ENCODE peak calls at places on chromosomes 12 and 14, in five cellular contexts. One of them, this sample, is unnamed.

GRCh38 chr12:119797090-119797489 is 80.0 kb downstream of the CIT start:
- DNase-seq in choroid plexus epithelial cell: no peak
- DNase-seq in neural progenitor cell: no peak
- DNase-seq in left ventricle myocardium inferior: no peak
- DNase-seq in uterus: no peak
- DNase-seq in this sample: no peak

GRCh38 chr12:46887870-46888269 is 62.1 kb upstream of the SLC38A4 start:
- DNase-seq in choroid plexus epithelial cell: no peak
- DNase-seq in uterus: no peak
- DNase-seq in neural progenitor cell: no peak
- DNase-seq in left ventricle myocardium inferior: no peak
- DNase-seq in this sample: no peak

GRCh38 chr12:1206118-1206734 is 215.2 kb downstream of the ERC1 start:
- DNase-seq in left ventricle myocardium inferior: no peak
- DNase-seq in uterus: no peak
- DNase-seq in choroid plexus epithelial cell: no peak
- DNase-seq in neural progenitor cell: no peak
- DNase-seq in this sample: peak; percentile 34

GRCh38 chr14:88420187-88420586 is 34.7 kb downstream of the SPATA7 start:
- DNase-seq in neural progenitor cell: no peak
- DNase-seq in uterus: no peak
- DNase-seq in choroid plexus epithelial cell: no peak
- DNase-seq in left ventricle myocardium inferior: no peak
- DNase-seq in this sample: no peak

GRCh38 chr12:114918535-114919233 is 234.7 kb upstream of the TBX3 start:
- DNase-seq in choroid plexus epithelial cell: peak; percentile 54
- DNase-seq in left ventricle myocardium inferior: no peak
- DNase-seq in neural progenitor cell: no peak
- DNase-seq in uterus: no peak
- DNase-seq in this sample: peak; percentile 86

GRCh38 chr12:29517265-29517664 is 19.8 kb upstream of the OVCH1 start:
- DNase-seq in left ventricle myocardium inferior: no peak
- DNase-seq in choroid plexus epithelial cell: no peak
- DNase-seq in neural progenitor cell: no peak
- DNase-seq in uterus: no peak
- DNase-seq in this sample: no peak

GRCh38 chr14:96852823-96853422 is 55.7 kb downstream of the VRK1 start:
- DNase-seq in uterus: no peak
- DNase-seq in neural progenitor cell: peak; percentile 29
- DNase-seq in left ventricle myocardium inferior: no peak
- DNase-seq in choroid plexus epithelial cell: peak; percentile 86
- DNase-seq in this sample: peak; percentile 69

GRCh38 chr12:27290501-27291168 is 42.0 kb upstream of the BMAL2 start:
- DNase-seq in neural progenitor cell: no peak
- DNase-seq in uterus: no peak
- DNase-seq in choroid plexus epithelial cell: no peak
- DNase-seq in left ventricle myocardium inferior: no peak
- DNase-seq in this sample: no peak

GRCh38 chr12:53860426-53861223 is 78.0 kb upstream of the HOXC13 start:
- DNase-seq in left ventricle myocardium inferior: no peak
- DNase-seq in uterus: no peak
- DNase-seq in neural progenitor cell: no peak
- DNase-seq in choroid plexus epithelial cell: no peak
- DNase-seq in this sample: no peak

GRCh38 chr12:113154351-113154973 is 4.9 kb downstream of the CFAP73 start:
- DNase-seq in neural progenitor cell: peak; percentile 86
- DNase-seq in choroid plexus epithelial cell: peak; percentile 30
- DNase-seq in left ventricle myocardium inferior: no peak
- DNase-seq in uterus: no peak
- DNase-seq in this sample: peak; percentile 26

GRCh38 chr12:127559349-127560040 is 707.5 kb upstream of the TMEM132C start:
- DNase-seq in left ventricle myocardium inferior: peak; percentile 15
- DNase-seq in neural progenitor cell: peak; percentile 43
- DNase-seq in choroid plexus epithelial cell: peak; percentile 96
- DNase-seq in uterus: no peak
- DNase-seq in this sample: peak; percentile 44

GRCh38 chr12:120199595-120200306 is 1.2 kb downstream of the RPLP0 start:
- DNase-seq in left ventricle myocardium inferior: no peak
- DNase-seq in uterus: peak; percentile 56
- DNase-seq in choroid plexus epithelial cell: peak; percentile 96
- DNase-seq in neural progenitor cell: no peak
- DNase-seq in this sample: peak; percentile 95

GRCh38 chr12:32804301-32804700 is 48.6 kb upstream of the YARS2 start:
- DNase-seq in uterus: no peak
- DNase-seq in neural progenitor cell: no peak
- DNase-seq in choroid plexus epithelial cell: no peak
- DNase-seq in left ventricle myocardium inferior: no peak
- DNase-seq in this sample: no peak

GRCh38 chr12:8844665-8845064 is 22.2 kb downstream of the A2ML1 start:
- DNase-seq in uterus: peak; percentile 72
- DNase-seq in neural progenitor cell: no peak
- DNase-seq in choroid plexus epithelial cell: peak; percentile 70
- DNase-seq in left ventricle myocardium inferior: peak; percentile 74
- DNase-seq in this sample: peak; percentile 45

GRCh38 chr12:55063291-55063690 is 43.5 kb downstream of the NEUROD4 start:
- DNase-seq in left ventricle myocardium inferior: no peak
- DNase-seq in choroid plexus epithelial cell: no peak
- DNase-seq in neural progenitor cell: peak; percentile 68
- DNase-seq in uterus: no peak
- DNase-seq in this sample: no peak

GRCh38 chr12:65278576-65279386 is at the start of gene MSRB3:
- DNase-seq in uterus: peak; percentile 83
- DNase-seq in left ventricle myocardium inferior: peak; percentile 82
- DNase-seq in neural progenitor cell: peak; percentile 92
- DNase-seq in choroid plexus epithelial cell: peak; percentile 72
- DNase-seq in this sample: peak; percentile 72

GRCh38 chr12:67651380-67651695 is 2.8 kb downstream of the DYRK2 start:
- DNase-seq in left ventricle myocardium inferior: no peak
- DNase-seq in neural progenitor cell: peak; percentile 10
- DNase-seq in uterus: no peak
- DNase-seq in choroid plexus epithelial cell: peak; percentile 77
- DNase-seq in this sample: peak; percentile 44

GRCh38 chr12:125092872-125093680 is 27.8 kb downstream of the AACS start:
- DNase-seq in choroid plexus epithelial cell: peak; percentile 60
- DNase-seq in neural progenitor cell: peak; percentile 38
- DNase-seq in left ventricle myocardium inferior: peak; percentile 59
- DNase-seq in uterus: no peak
- DNase-seq in this sample: peak; percentile 26

GRCh38 chr12:109735825-109736551 is 22.4 kb downstream of the FAM222A start:
- DNase-seq in left ventricle myocardium inferior: peak; percentile 32
- DNase-seq in uterus: no peak
- DNase-seq in neural progenitor cell: no peak
- DNase-seq in choroid plexus epithelial cell: no peak
- DNase-seq in this sample: no peak

GRCh38 chr12:123808167-123808566 is 46.1 kb downstream of the DNAH10 start:
- DNase-seq in neural progenitor cell: peak; percentile 23
- DNase-seq in uterus: no peak
- DNase-seq in left ventricle myocardium inferior: no peak
- DNase-seq in choroid plexus epithelial cell: peak; percentile 23
- DNase-seq in this sample: peak; percentile 25

GRCh38 chr12:53221203-53222076 is 10.6 kb downstream of the RARG start:
- DNase-seq in left ventricle myocardium inferior: peak; percentile 81
- DNase-seq in uterus: peak; percentile 82
- DNase-seq in neural progenitor cell: peak; percentile 94
- DNase-seq in choroid plexus epithelial cell: peak; percentile 58
- DNase-seq in this sample: peak; percentile 76

GRCh38 chr14:45133683-45134050 is 614 bp downstream of the FKBP3 start:
- DNase-seq in left ventricle myocardium inferior: no peak
- DNase-seq in choroid plexus epithelial cell: no peak
- DNase-seq in uterus: no peak
- DNase-seq in neural progenitor cell: no peak
- DNase-seq in this sample: no peak

GRCh38 chr12:6765634-6766581 is at the start of gene PTMS:
- DNase-seq in uterus: peak; percentile 93
- DNase-seq in choroid plexus epithelial cell: peak; percentile 95
- DNase-seq in left ventricle myocardium inferior: peak; percentile 86
- DNase-seq in neural progenitor cell: peak; percentile 94
- DNase-seq in this sample: peak; percentile 97

GRCh38 chr12:87025976-87026375 is 769.8 kb upstream of the MGAT4C start:
- DNase-seq in neural progenitor cell: no peak
- DNase-seq in left ventricle myocardium inferior: no peak
- DNase-seq in choroid plexus epithelial cell: peak; percentile 46
- DNase-seq in uterus: no peak
- DNase-seq in this sample: peak; percentile 11

GRCh38 chr12:75632452-75632851 is 121.0 kb upstream of the KRR1 start:
- DNase-seq in choroid plexus epithelial cell: peak; percentile 39
- DNase-seq in left ventricle myocardium inferior: no peak
- DNase-seq in uterus: no peak
- DNase-seq in neural progenitor cell: peak; percentile 77
- DNase-seq in this sample: no peak

GRCh38 chr14:61388173-61388975 is 67.0 kb downstream of the PRKCH start:
- DNase-seq in neural progenitor cell: no peak
- DNase-seq in uterus: no peak
- DNase-seq in choroid plexus epithelial cell: peak; percentile 20
- DNase-seq in left ventricle myocardium inferior: no peak
- DNase-seq in this sample: peak; percentile 3

GRCh38 chr14:22164616-22165015 is 424.4 kb downstream of the DAD1 start:
- DNase-seq in left ventricle myocardium inferior: no peak
- DNase-seq in uterus: no peak
- DNase-seq in choroid plexus epithelial cell: peak; percentile 11
- DNase-seq in neural progenitor cell: no peak
- DNase-seq in this sample: no peak

GRCh38 chr14:22158560-22158959 is 430.5 kb downstream of the DAD1 start:
- DNase-seq in choroid plexus epithelial cell: no peak
- DNase-seq in neural progenitor cell: no peak
- DNase-seq in left ventricle myocardium inferior: no peak
- DNase-seq in uterus: no peak
- DNase-seq in this sample: no peak

GRCh38 chr14:22159968-22160367 is 429.1 kb downstream of the DAD1 start:
- DNase-seq in uterus: no peak
- DNase-seq in neural progenitor cell: no peak
- DNase-seq in choroid plexus epithelial cell: no peak
- DNase-seq in left ventricle myocardium inferior: no peak
- DNase-seq in this sample: no peak

GRCh38 chr14:22159049-22159448 is 430.0 kb downstream of the DAD1 start:
- DNase-seq in uterus: no peak
- DNase-seq in choroid plexus epithelial cell: no peak
- DNase-seq in neural progenitor cell: no peak
- DNase-seq in left ventricle myocardium inferior: no peak
- DNase-seq in this sample: no peak

GRCh38 chr14:22163051-22163450 is 426.0 kb downstream of the DAD1 start:
- DNase-seq in choroid plexus epithelial cell: peak; percentile 58
- DNase-seq in neural progenitor cell: peak; percentile 20
- DNase-seq in left ventricle myocardium inferior: no peak
- DNase-seq in uterus: no peak
- DNase-seq in this sample: no peak
- TF ChIP-seq CTCF in choroid plexus epithelial cell: peak; percentile 49
- TF ChIP-seq CTCF in neural progenitor cell: peak; percentile 46
- TF ChIP-seq CTCF in left ventricle myocardium inferior: peak; percentile 28
- TF ChIP-seq CTCF in uterus: no peak
- TF ChIP-seq CTCF in this sample: peak; percentile 19

DNA sequence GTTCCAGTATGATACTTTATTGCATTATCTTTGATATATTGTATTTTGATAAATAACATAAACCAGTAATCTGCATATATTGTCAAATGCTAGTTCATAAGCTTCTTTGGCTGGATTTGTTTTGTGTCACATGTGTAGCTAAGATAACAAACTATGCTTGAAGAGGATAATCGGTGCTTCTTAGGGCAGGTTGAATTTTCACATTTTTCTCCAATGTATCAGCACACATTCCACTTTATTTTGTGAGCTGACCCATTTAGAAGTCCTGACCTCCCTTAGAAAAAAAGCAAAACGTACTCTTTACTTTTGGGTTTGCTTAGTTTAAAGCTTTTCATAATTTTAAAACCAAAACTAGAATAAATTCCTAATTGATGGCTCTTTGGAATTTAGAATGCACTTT is 277.7 kb upstream of the DDHD1 start:
- DNase-seq in left ventricle myocardium inferior: no peak
- DNase-seq in neural progenitor cell: no peak
- DNase-seq in uterus: no peak
- DNase-seq in choroid plexus epithelial cell: peak; percentile 46
- DNase-seq in this sample: no peak
- H3K4me3 ChIP-seq in left ventricle myocardium inferior: no peak overlapping the region
- H3K4me3 ChIP-seq in neural progenitor cell: no peak overlapping the region
- H3K4me3 ChIP-seq in uterus: no peak overlapping the region
- H3K4me3 ChIP-seq in choroid plexus epithelial cell: no peak overlapping the region
- H3K4me3 ChIP-seq in this sample: no peak overlapping the region

GRCh38 chr12:66552753-66553152 is 126.1 kb downstream of the GRIP1 start:
- DNase-seq in left ventricle myocardium inferior: no peak
- DNase-seq in choroid plexus epithelial cell: peak; percentile 1
- DNase-seq in neural progenitor cell: no peak
- DNase-seq in uterus: no peak
- DNase-seq in this sample: no peak

GRCh38 chr12:66548338-66549049 is 130.4 kb downstream of the GRIP1 start:
- DNase-seq in choroid plexus epithelial cell: peak; percentile 34
- DNase-seq in neural progenitor cell: peak; percentile 7
- DNase-seq in uterus: no peak
- DNase-seq in left ventricle myocardium inferior: no peak
- DNase-seq in this sample: no peak

GRCh38 chr12:66550626-66551025 is 128.2 kb downstream of the GRIP1 start:
- DNase-seq in choroid plexus epithelial cell: peak; percentile 7
- DNase-seq in uterus: no peak
- DNase-seq in left ventricle myocardium inferior: no peak
- DNase-seq in neural progenitor cell: no peak
- DNase-seq in this sample: no peak

DNA sequence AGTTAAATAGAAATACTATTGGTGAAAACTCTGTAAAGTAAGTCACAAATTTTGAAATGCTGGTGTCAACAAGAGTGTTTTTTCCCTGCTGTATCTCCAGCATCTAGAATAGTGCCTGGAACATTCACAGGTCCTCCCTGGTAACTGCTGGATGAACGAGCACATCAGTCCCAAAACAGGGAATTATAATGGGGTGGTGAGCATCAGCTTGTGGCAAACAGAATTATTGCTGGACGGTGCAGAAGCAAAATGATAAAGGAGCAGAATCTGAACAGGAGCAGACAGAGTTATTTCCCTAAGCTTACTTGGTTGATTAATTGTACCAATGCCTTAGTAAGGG is 129.9 kb downstream of the GRIP1 start:
- DNase-seq in uterus: no peak
- DNase-seq in left ventricle myocardium inferior: no peak
- DNase-seq in neural progenitor cell: no peak
- DNase-seq in choroid plexus epithelial cell: no peak
- DNase-seq in this sample: no peak
- TF ChIP-seq CTCF in uterus: no peak
- TF ChIP-seq CTCF in left ventricle myocardium inferior: no peak
- TF ChIP-seq CTCF in neural progenitor cell: no peak
- TF ChIP-seq CTCF in choroid plexus epithelial cell: no peak
- TF ChIP-seq CTCF in this sample: no peak

GRCh38 chr12:21773799-21774198 is 707 bp downstream of the KCNJ8 start:
- DNase-seq in left ventricle myocardium inferior: no peak
- DNase-seq in neural progenitor cell: peak; percentile 15
- DNase-seq in uterus: no peak
- DNase-seq in choroid plexus epithelial cell: peak; percentile 10
- DNase-seq in this sample: peak; percentile 6

GRCh38 chr12:21774358-21775129 is at the start of gene KCNJ8:
- DNase-seq in neural progenitor cell: peak; percentile 81
- DNase-seq in uterus: peak; percentile 83
- DNase-seq in left ventricle myocardium inferior: peak; percentile 92
- DNase-seq in choroid plexus epithelial cell: peak; percentile 44
- DNase-seq in this sample: peak; percentile 19

GRCh38 chr12:21776242-21776641 is 1.7 kb upstream of the KCNJ8 start:
- DNase-seq in uterus: no peak
- DNase-seq in choroid plexus epithelial cell: no peak
- DNase-seq in left ventricle myocardium inferior: peak; percentile 25
- DNase-seq in neural progenitor cell: no peak
- DNase-seq in this sample: no peak

GRCh38 chr12:21773263-21773741 is 1.2 kb downstream of the KCNJ8 start:
- DNase-seq in left ventricle myocardium inferior: peak; percentile 70
- DNase-seq in choroid plexus epithelial cell: peak; percentile 34
- DNase-seq in uterus: peak; percentile 49
- DNase-seq in neural progenitor cell: peak; percentile 73
- DNase-seq in this sample: no peak

GRCh38 chr12:21775130-21775920 is 819 bp upstream of the KCNJ8 start:
- DNase-seq in neural progenitor cell: no peak
- DNase-seq in uterus: no peak
- DNase-seq in left ventricle myocardium inferior: no peak
- DNase-seq in choroid plexus epithelial cell: no peak
- DNase-seq in this sample: peak; percentile 17
- H3K4me3 ChIP-seq in neural progenitor cell: peak overlapping the region; percentile 68
- H3K4me3 ChIP-seq in uterus: peak overlapping the region; percentile 54
- H3K4me3 ChIP-seq in left ventricle myocardium inferior: peak overlapping the region; percentile 76
- H3K4me3 ChIP-seq in choroid plexus epithelial cell: peak overlapping the region; percentile 62
- H3K4me3 ChIP-seq in this sample: peak overlapping the region; percentile 46